ENCODE peak calls at places on chromosomes 3 and 15, in six cellular contexts. H is RWPE2, E is fibroblast of the aortic adventitia, Y is H1, W is HFF-Myc, K is AG04450. T is an unnamed sample.

GRCh38 chr3:60613769-60614303 is 637.4 kb downstream of the FHIT start:
- DNase-seq in H (no peak), E (no peak), W (no peak), K (no peak), Y (no peak), T (no peak)

GRCh38 chr15:74616020-74616939 is 644 bp downstream of the CLK3 start:
- DNase-seq in W (no peak), H (no peak), E (peak), K (no peak), Y (no peak), T (peak)

GRCh38 chr3:28241221-28242160 is at the start of gene CMC1:
- DNase-seq in E (peak), Y (peak), W (peak), H (peak), K (peak), T (peak)

GRCh38 chr3:49901351-49902339 is 2.0 kb downstream of the MST1R start:
- DNase-seq in K (no peak), H (no peak), Y (no peak), W (no peak), E (peak), T (no peak)

GRCh38 chr3:9201278-9201677 is 48.2 kb downstream of the SRGAP3 start:
- DNase-seq in W (peak), K (no peak), Y (no peak), H (no peak), E (no peak), T (no peak)

GRCh38 chr3:59812188-59812587 is 762.4 kb upstream of the CFAP20DC start:
- DNase-seq in E (no peak), K (no peak), Y (no peak), H (no peak), W (no peak), T (no peak)

GRCh38 chr3:159451067-159451466 is 537.6 kb upstream of the IL12A start:
- DNase-seq in E (no peak), Y (no peak), H (no peak), K (no peak), W (no peak), T (no peak)

GRCh38 chr15:42549052-42549491 is 434 bp downstream of the HAUS2 start:
- DNase-seq in E (peak), Y (no peak), H (no peak), W (peak), K (no peak), T (peak)

GRCh38 chr3:29171583-29171990 is 109.3 kb upstream of the RBMS3 start:
- DNase-seq in K (no peak), H (no peak), Y (no peak), E (no peak), W (no peak), T (peak)

GRCh38 chr3:53842436-53843194 is 3.6 kb downstream of the CHDH start:
- DNase-seq in K (no peak), Y (peak), E (no peak), W (no peak), H (no peak), T (peak)

GRCh38 chr3:23750573-23751484 is 54.9 kb upstream of the UBE2E1 start:
- DNase-seq in H (no peak), W (no peak), K (no peak), Y (peak), E (no peak), T (no peak)

GRCh38 chr3:45987368-45988099 is 8.1 kb downstream of the FYCO1 start:
- DNase-seq in K (no peak), W (no peak), Y (no peak), H (no peak), E (peak), T (peak)
- H3K4me3 ChIP-seq in K (no peak), W (no peak), Y (no peak), H (no peak), E (no peak), T (no peak)

DNA sequence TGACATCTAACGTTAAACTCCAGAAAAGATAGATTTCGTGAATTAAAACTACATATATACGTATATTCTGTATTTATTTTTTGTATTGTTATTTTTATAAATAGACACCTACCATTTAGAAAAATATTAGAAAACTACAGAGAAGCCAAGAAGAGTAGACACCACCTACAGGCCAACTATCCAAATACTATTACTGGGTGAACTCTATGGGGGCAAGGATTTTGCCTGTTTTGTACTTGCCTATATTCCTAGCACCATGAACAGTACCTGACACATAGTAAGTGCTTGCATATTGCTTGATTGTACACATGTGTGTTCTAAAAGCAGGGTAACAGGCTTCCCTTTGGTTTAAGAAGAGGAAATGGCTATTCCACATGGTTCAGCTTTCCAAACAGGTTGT is 24.4 kb upstream of the CLEC3B start:
- DNase-seq in W (no peak), K (no peak), H (no peak), E (no peak), Y (no peak), T (no peak)
- TF ChIP-seq CTCF in W (no peak), K (peak), H (peak), E (no peak), Y (no peak), T (peak)

DNA sequence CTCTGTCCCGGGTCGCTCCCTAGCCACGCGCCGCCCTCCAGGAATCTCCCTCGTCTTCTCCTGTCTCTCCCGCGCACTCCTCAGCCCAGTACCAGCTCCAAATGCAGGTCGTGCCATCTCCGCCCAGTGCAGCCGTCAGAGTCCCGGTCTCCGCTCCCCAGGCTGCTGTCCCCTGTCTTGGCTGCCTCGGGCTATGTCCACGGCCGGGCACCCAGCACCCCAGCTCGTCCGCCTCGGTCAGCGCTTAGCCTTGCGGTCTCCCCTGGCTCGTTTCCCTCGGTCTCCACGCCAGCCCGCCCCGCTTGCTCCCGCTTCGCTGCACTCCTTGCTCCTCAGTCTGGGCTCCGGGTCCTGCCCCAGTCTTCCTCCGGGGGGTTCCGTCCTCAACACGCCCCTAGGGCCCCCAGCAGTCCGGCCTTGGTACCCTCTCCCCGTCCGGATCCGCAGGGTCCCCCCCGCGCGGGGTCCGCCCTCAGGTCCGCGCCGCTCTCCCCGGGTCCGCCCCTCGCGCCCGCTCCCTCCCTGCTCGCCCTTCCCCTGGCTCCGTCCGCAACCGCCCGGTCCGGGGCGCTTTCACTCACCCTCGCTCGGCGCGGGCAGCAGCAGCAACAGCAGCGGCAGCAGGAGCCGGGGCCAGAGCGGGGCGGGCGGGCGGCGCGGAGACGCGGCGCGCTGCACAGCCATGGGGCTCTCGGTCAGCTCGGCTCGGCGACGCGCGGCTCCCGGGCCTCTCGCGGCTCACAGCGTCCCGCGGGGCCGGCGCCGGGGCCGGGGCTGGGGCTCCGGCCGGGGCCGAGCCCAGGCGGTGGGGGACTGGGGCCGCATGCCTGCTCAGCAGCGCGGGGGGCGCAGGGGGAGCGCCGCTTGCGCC is 462 bp downstream of the IGDCC3 start:
- DNase-seq in W (no peak), H (peak), E (peak), K (no peak), Y (peak), T (no peak)
- H3K4me3 ChIP-seq in W (peak), H (peak), E (peak), K (peak), Y (peak), T (peak)

GRCh38 chr3:1600700-1601418 is 497.8 kb upstream of the CNTN4 start:
- DNase-seq in K (no peak), E (no peak), H (no peak), Y (no peak), W (no peak), T (no peak)

GRCh38 chr3:1594940-1595339 is 502.1 kb downstream of the CNTN6 start:
- DNase-seq in K (no peak), H (no peak), E (no peak), Y (no peak), W (no peak), T (no peak)

GRCh38 chr3:1600206-1600605 is 498.5 kb upstream of the CNTN4 start:
- DNase-seq in K (no peak), H (no peak), W (no peak), Y (no peak), E (no peak), T (no peak)
- TF ChIP-seq CTCF in K (no peak), H (no peak), W (no peak), Y (no peak), E (no peak), T (no peak)

GRCh38 chr3:51500632-51501131 is 867 bp upstream of the DCAF1 start:
- DNase-seq in K (no peak), W (no peak), H (no peak), E (no peak), Y (no peak), T (no peak)
- H3K4me3 ChIP-seq in K (no peak), W (peak), H (peak), E (no peak), Y (peak), T (peak)

DNA sequence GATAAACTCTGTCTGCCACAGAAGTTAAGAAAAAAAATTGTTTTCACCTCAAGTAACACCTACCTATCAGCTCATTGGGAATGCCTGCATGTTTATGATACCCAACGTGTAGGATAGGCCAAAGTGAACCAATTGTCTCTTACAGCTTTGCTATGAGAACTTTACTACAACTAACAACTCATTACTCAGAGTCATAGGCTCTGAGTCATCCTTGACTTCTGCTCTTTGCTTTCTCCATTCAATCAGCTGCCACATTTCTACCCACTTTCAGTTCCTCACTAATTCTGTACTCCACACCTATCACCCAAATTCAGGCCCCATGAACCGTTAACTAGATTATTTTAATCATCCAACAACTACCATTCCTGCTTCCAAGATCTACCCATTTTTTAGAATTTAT is 843.9 kb downstream of the TUSC7 start:
- DNase-seq in W (no peak), E (peak), K (no peak), Y (no peak), H (no peak), T (peak)
- TF ChIP-seq CTCF in W (no peak), E (no peak), K (no peak), Y (no peak), H (no peak), T (no peak)

DNA sequence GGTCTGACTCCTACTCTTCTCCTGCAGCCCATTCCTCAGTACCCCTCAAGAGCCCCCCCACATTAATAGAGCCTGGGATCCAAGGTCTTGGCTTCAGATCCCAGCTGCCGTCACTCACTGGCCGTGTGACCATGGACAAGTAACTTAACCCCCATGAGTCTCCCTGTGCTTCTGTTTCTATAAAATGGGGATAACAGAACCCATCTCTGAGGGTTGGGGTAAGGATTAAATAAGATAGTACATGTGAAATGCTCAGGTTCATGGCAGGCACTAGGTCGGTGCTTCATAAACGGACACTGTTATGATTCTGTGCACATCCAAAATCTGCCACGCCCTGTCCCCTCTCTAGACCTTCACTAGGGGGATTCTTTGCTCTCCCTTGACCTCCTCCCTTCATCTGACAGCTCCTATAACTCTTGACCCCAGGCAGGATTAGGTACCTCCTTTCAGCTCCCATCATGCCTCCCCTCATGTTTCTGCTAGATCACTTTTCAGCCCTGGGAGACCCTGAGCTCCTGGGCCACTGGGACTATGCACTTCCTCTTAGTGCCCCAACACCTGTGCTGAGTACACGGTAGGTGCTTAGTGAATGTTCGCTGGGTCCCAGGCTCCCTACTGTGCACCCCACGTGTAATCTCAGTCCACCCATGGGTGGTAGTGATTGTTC is 1.5 kb downstream of the CAND2 start:
- DNase-seq in H (no peak), Y (no peak), K (no peak), E (no peak), W (no peak), T (no peak)
- H3K4me3 ChIP-seq in H (no peak), Y (no peak), K (no peak), E (no peak), W (no peak), T (no peak)

GRCh38 chr3:194458122-194458521 is 28.7 kb downstream of the ATP13A3 start:
- DNase-seq in K (no peak), E (no peak), Y (no peak), H (no peak), W (no peak), T (no peak)
- TF ChIP-seq CTCF in K (no peak), E (no peak), Y (no peak), H (peak), W (no peak), T (no peak)

T was measured in fibroblast of pulmonary artery.